ENCODE peak calls at places on chromosomes 12 and 14, in five cellular contexts. B is heart left ventricle, O is astrocyte of the spinal cord, Y is HCT116, N is tibial artery. A is an unnamed sample.
A peak's percentile ranks its signal among the peaks of the same experiment; 100 is the strongest.

GRCh38 chr12:59928416-59928815 is 332.6 kb downstream of the SLC16A7 start:
- DNase-seq in B (no peak), O (no peak), Y (no peak), N (no peak), A (no peak)

GRCh38 chr12:116673713-116674112 is 64.2 kb downstream of the SPRING1 start:
- DNase-seq in B (no peak), O (no peak), Y (peak; percentile 21), N (no peak), A (no peak)

GRCh38 chr12:47949441-47950341 is 13.7 kb upstream of the TMEM106C start:
- DNase-seq in B (peak; percentile 88), O (peak; percentile 82), Y (peak; percentile 69), N (peak; percentile 63), A (peak; percentile 84)

GRCh38 chr12:69002969-69003368 is 70.0 kb upstream of the CPM start:
- DNase-seq in B (no peak), O (no peak), Y (no peak), N (no peak), A (peak; percentile 15)

GRCh38 chr12:131116437-131117117 is 162.9 kb downstream of the ADGRD1 start:
- DNase-seq in B (peak; percentile 51), O (no peak), Y (no peak), N (peak; percentile 55), A (peak; percentile 43)

GRCh38 chr14:41865894-41866293 is 259.2 kb downstream of the LRFN5 start:
- DNase-seq in B (no peak), O (no peak), Y (no peak), N (no peak), A (no peak)

GRCh38 chr14:37545174-37545573 is 49.9 kb downstream of the FOXA1 start:
- DNase-seq in B (no peak), O (no peak), Y (no peak), N (no peak), A (peak; percentile 10)

GRCh38 chr12:52058631-52059324 is 7.5 kb downstream of the NR4A1 start:
- DNase-seq in B (no peak), O (no peak), Y (no peak), N (no peak), A (peak; percentile 52)

GRCh38 chr12:99611117-99611516 is 36.4 kb upstream of the GARIN6 start:
- DNase-seq in B (no peak), O (no peak), Y (no peak), N (no peak), A (no peak)

GRCh38 chr14:60183724-60184596 is 18.8 kb upstream of the DHRS7 start:
- DNase-seq in B (no peak), O (peak; percentile 79), Y (peak; percentile 61), N (no peak), A (peak; percentile 79)

GRCh38 chr12:108622425-108622824 is 11.3 kb downstream of the SELPLG start:
- DNase-seq in B (no peak), O (no peak), Y (no peak), N (peak; percentile 21), A (no peak)

GRCh38 chr14:71620401-71620800 is 311.8 kb upstream of the RGS6 start:
- DNase-seq in B (no peak), O (peak; percentile 35), Y (no peak), N (no peak), A (peak; percentile 28)

GRCh38 chr14:50954811-50955372 is 10.6 kb upstream of the PYGL start:
- DNase-seq in B (no peak), O (peak; percentile 75), Y (peak; percentile 23), N (no peak), A (peak; percentile 69)

GRCh38 chr14:67260965-67261364 is 19.7 kb downstream of the PALS1 start:
- DNase-seq in B (no peak), O (no peak), Y (no peak), N (no peak), A (no peak)

GRCh38 chr12:67918441-67918840 is 70.8 kb upstream of the IFNG-AS1 start:
- DNase-seq in B (no peak), O (no peak), Y (no peak), N (no peak), A (no peak)

GRCh38 chr12:24489939-24490338 is 459.0 kb downstream of the BCAT1 start:
- DNase-seq in B (no peak), O (no peak), Y (no peak), N (no peak), A (peak; percentile 35)

GRCh38 chr12:71846322-71846940 is 6.9 kb downstream of the TBC1D15 start:
- DNase-seq in B (no peak), O (peak; percentile 52), Y (peak; percentile 13), N (no peak), A (peak; percentile 50)

GRCh38 chr12:104708891-104709290 is 249.2 kb downstream of the SLC41A2 start:
- DNase-seq in B (no peak), O (no peak), Y (no peak), N (no peak), A (no peak)

GRCh38 chr12:7122876-7123769 is 5.6 kb downstream of the RBP5 start:
- DNase-seq in B (no peak), O (no peak), Y (no peak), N (no peak), A (no peak)

GRCh38 chr14:38971258-38971921 is 131.6 kb downstream of the SEC23A start:
- DNase-seq in B (no peak), O (no peak), Y (no peak), N (no peak), A (no peak)

GRCh38 chr12:121889267-121889624 is 656 bp downstream of the PSMD9 start:
- DNase-seq in B (no peak), O (no peak), Y (no peak), N (no peak), A (no peak)

GRCh38 chr12:43884683-43885410 is 49.0 kb downstream of the TMEM117 start:
- DNase-seq in B (no peak), O (no peak), Y (no peak), N (no peak), A (peak; percentile 18)

GRCh38 chr12:131736807-131737484 is 26.1 kb downstream of the SFSWAP start:
- DNase-seq in B (no peak), O (peak; percentile 67), Y (peak; percentile 95), N (no peak), A (peak; percentile 43)

GRCh38 chr12:111353603-111354295 is 15.1 kb downstream of the PHETA1 start:
- DNase-seq in B (no peak), O (no peak), Y (no peak), N (no peak), A (no peak)

GRCh38 chr14:24430682-24431568 is 1.2 kb downstream of the KHNYN start:
- DNase-seq in B (peak; percentile 70), O (peak; percentile 40), Y (no peak), N (no peak), A (peak; percentile 66)

GRCh38 chr14:80211143-80212024 is at the start of gene DIO2:
- DNase-seq in B (peak; percentile 79), O (no peak), Y (no peak), N (peak; percentile 60), A (peak; percentile 43)

GRCh38 chr12:67909091-67909531 is 80.1 kb upstream of the IFNG-AS1 start:
- DNase-seq in B (no peak), O (peak; percentile 80), Y (no peak), N (no peak), A (peak; percentile 67)

GRCh38 chr12:121404734-121405133 is 4.8 kb downstream of the RNF34 start:
- DNase-seq in B (no peak), O (no peak), Y (no peak), N (no peak), A (peak; percentile 18)

GRCh38 chr14:21535545-21536394 is 9.6 kb upstream of the SALL2 start:
- DNase-seq in B (no peak), O (no peak), Y (no peak), N (no peak), A (no peak)

GRCh38 chr14:21539154-21539940 is 13.2 kb upstream of the SALL2 start:
- DNase-seq in B (no peak), O (no peak), Y (no peak), N (no peak), A (no peak)

GRCh38 chr14:21534576-21534975 is 8.4 kb upstream of the SALL2 start:
- DNase-seq in B (no peak), O (no peak), Y (no peak), N (no peak), A (no peak)

GRCh38 chr14:21536395-21537087 is 10.4 kb upstream of the SALL2 start:
- DNase-seq in B (no peak), O (no peak), Y (no peak), N (no peak), A (no peak)

DNA sequence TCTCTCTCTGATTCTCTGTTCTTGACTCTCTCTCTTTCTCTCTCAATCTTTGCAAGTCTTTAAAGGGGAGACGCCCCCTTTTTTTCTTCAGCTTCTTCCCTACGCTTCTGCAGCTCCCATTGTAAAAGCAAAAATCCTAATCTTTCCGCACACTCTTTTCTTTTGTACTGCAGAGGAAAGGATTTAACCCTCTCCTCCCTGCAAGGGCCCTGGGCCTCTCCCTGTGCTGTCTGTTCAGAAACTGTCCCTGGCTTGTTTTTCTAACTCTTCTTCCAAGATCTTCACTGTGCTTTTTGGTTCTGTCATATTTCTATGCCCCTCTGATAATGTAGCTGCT is 10.9 kb upstream of the SALL2 start:
- DNase-seq in B (no peak), O (no peak), Y (no peak), N (no peak), A (no peak)
- H3K4me3 ChIP-seq in B (peak overlapping the region; percentile 29), O (no peak overlapping the region), Y (no peak overlapping the region), N (no peak overlapping the region), A (peak overlapping the region; percentile 36)

GRCh38 chr12:2640281-2640680 is 154.5 kb upstream of the FKBP4 start:
- DNase-seq in B (no peak), O (no peak), Y (no peak), N (peak; percentile 41), A (no peak)
- TF ChIP-seq CTCF in B (no peak), O (peak; percentile 30), Y (peak; percentile 37), N (peak; percentile 22), A (no peak)

DNA sequence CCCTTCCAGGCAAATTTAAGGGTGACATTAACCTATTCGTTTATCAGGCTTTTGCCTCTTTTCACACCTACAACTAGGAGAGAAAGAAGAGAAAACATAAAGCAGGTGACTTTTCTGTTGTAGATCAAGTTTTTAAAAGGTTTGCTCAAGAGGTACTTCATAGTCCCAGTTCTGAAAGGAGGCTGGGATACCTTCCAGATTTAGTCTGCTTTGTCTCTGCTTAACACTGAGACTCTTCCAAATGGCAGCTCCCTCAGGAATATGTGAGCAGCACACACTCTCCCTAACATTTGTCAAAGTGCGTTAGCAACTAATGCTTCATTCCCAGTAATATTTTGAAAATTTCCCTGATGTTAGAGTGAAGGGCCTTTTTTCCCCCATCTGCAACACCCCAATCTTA is 133.8 kb upstream of the RASSF8 start:
- DNase-seq in B (no peak), O (no peak), Y (no peak), N (no peak), A (no peak)
- H3K4me3 ChIP-seq in B (no peak overlapping the region), O (no peak overlapping the region), Y (no peak overlapping the region), N (no peak overlapping the region), A (no peak overlapping the region)

DNA sequence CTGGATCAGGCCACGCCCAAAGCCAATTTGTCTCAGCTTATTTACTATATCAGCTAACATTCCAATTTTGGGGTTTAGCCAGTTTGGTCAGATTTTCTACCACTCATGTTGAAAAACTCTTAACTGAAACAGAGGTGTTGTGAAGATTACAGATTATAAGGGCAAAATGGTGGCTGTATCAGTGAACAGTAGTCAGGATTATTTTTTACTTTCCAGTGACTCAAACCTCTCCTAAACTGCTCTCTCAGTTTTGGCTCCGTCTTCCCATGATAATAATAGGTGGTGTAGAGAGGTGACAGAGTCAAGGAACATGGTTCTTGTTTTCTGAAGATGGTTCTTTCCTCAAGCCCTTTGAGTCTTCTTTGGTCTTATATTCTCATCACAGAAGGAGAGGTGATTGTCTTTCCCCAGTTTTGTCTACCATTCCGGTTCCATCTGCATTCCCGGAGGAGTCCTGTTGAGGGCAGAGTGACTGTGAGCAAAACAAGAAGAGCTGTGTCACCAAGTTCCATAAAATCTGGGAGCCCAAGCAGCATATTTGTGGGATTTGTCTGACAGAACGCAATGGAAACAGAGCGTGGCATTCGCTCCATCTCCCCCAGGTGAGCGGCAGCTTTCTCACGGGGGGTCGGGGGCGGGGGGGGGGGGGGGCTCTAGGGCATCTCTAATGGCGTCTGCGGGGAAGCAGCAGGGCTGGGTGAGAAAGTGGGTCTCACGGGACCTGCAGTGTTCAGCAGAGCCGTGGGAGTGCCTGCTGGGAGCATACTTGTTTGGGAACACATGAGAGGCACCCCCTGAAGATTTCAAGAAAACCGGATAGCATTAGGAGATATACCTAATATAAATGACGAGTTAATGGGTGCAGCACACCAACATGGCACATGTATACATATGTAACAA is 59.1 kb downstream of the TBC1D30 start:
- DNase-seq in B (no peak), O (no peak), Y (no peak), N (no peak), A (no peak)
- TF ChIP-seq CTCF in B (no peak), O (peak; percentile 8), Y (peak; percentile 21), N (no peak), A (peak; percentile 11)